ENCODE peak calls at places on chromosome 4, in eight cellular contexts. One of them, this sample, is unnamed.

GRCh38 chr4:142883433-142883832 is 37.3 kb upstream of the INPP4B start:
- DNase-seq in left ventricle myocardium superior: no peak
- DNase-seq in glomerular endothelial cell: no peak
- DNase-seq in stimulated activated CD8-positive, alpha-beta memory T cell treated with anti-CD3 and anti-CD28 coated beads, Interleukin-7, amount 100 ng/mL, for 48 hours: no peak
- DNase-seq in smooth muscle cell of the brain vasculature: no peak
- DNase-seq in stimulated activated effector memory CD8-positive, alpha-beta T cell treated with anti-CD3 and anti-CD28 coated beads, Interleukin-12 subunit alpha, Interleukin-12 subunit beta, amount 100 ng/mL, for 72 hours: no peak
- DNase-seq in activated naive CD4-positive, alpha-beta T cell: no peak
- DNase-seq in activated CD4-positive, alpha-beta T cell treated with anti-CD3 and anti-CD28 coated beads for 24 hours: no peak
- DNase-seq in this sample: no peak

GRCh38 chr4:153488006-153488718 is 22.0 kb downstream of the TMEM131L start:
- DNase-seq in left ventricle myocardium superior: peak
- DNase-seq in glomerular endothelial cell: no peak
- DNase-seq in stimulated activated CD8-positive, alpha-beta memory T cell treated with anti-CD3 and anti-CD28 coated beads, Interleukin-7, amount 100 ng/mL, for 48 hours: peak
- DNase-seq in smooth muscle cell of the brain vasculature: no peak
- DNase-seq in stimulated activated effector memory CD8-positive, alpha-beta T cell treated with anti-CD3 and anti-CD28 coated beads, Interleukin-12 subunit alpha, Interleukin-12 subunit beta, amount 100 ng/mL, for 72 hours: peak
- DNase-seq in activated naive CD4-positive, alpha-beta T cell: peak
- DNase-seq in activated CD4-positive, alpha-beta T cell treated with anti-CD3 and anti-CD28 coated beads for 24 hours: peak
- DNase-seq in this sample: no peak

GRCh38 chr4:168274871-168275270 is 43.7 kb downstream of the DDX60 start:
- DNase-seq in left ventricle myocardium superior: no peak
- DNase-seq in glomerular endothelial cell: no peak
- DNase-seq in stimulated activated CD8-positive, alpha-beta memory T cell treated with anti-CD3 and anti-CD28 coated beads, Interleukin-7, amount 100 ng/mL, for 48 hours: no peak
- DNase-seq in smooth muscle cell of the brain vasculature: no peak
- DNase-seq in stimulated activated effector memory CD8-positive, alpha-beta T cell treated with anti-CD3 and anti-CD28 coated beads, Interleukin-12 subunit alpha, Interleukin-12 subunit beta, amount 100 ng/mL, for 72 hours: no peak
- DNase-seq in activated naive CD4-positive, alpha-beta T cell: no peak
- DNase-seq in activated CD4-positive, alpha-beta T cell treated with anti-CD3 and anti-CD28 coated beads for 24 hours: no peak
- DNase-seq in this sample: no peak

GRCh38 chr4:56102581-56102980 is 153.8 kb downstream of the CEP135 start:
- DNase-seq in left ventricle myocardium superior: no peak
- DNase-seq in glomerular endothelial cell: no peak
- DNase-seq in stimulated activated CD8-positive, alpha-beta memory T cell treated with anti-CD3 and anti-CD28 coated beads, Interleukin-7, amount 100 ng/mL, for 48 hours: no peak
- DNase-seq in smooth muscle cell of the brain vasculature: no peak
- DNase-seq in stimulated activated effector memory CD8-positive, alpha-beta T cell treated with anti-CD3 and anti-CD28 coated beads, Interleukin-12 subunit alpha, Interleukin-12 subunit beta, amount 100 ng/mL, for 72 hours: no peak
- DNase-seq in activated naive CD4-positive, alpha-beta T cell: no peak
- DNase-seq in activated CD4-positive, alpha-beta T cell treated with anti-CD3 and anti-CD28 coated beads for 24 hours: no peak
- DNase-seq in this sample: no peak

GRCh38 chr4:77877771-77878170 is 15.1 kb downstream of the MRPL1 start:
- DNase-seq in left ventricle myocardium superior: no peak
- DNase-seq in glomerular endothelial cell: no peak
- DNase-seq in stimulated activated CD8-positive, alpha-beta memory T cell treated with anti-CD3 and anti-CD28 coated beads, Interleukin-7, amount 100 ng/mL, for 48 hours: no peak
- DNase-seq in smooth muscle cell of the brain vasculature: no peak
- DNase-seq in stimulated activated effector memory CD8-positive, alpha-beta T cell treated with anti-CD3 and anti-CD28 coated beads, Interleukin-12 subunit alpha, Interleukin-12 subunit beta, amount 100 ng/mL, for 72 hours: no peak
- DNase-seq in activated naive CD4-positive, alpha-beta T cell: no peak
- DNase-seq in activated CD4-positive, alpha-beta T cell treated with anti-CD3 and anti-CD28 coated beads for 24 hours: no peak
- DNase-seq in this sample: no peak

GRCh38 chr4:166895771-166896170 is 338.5 kb downstream of the SPOCK3 start:
- DNase-seq in left ventricle myocardium superior: no peak
- DNase-seq in glomerular endothelial cell: no peak
- DNase-seq in stimulated activated CD8-positive, alpha-beta memory T cell treated with anti-CD3 and anti-CD28 coated beads, Interleukin-7, amount 100 ng/mL, for 48 hours: no peak
- DNase-seq in smooth muscle cell of the brain vasculature: no peak
- DNase-seq in stimulated activated effector memory CD8-positive, alpha-beta T cell treated with anti-CD3 and anti-CD28 coated beads, Interleukin-12 subunit alpha, Interleukin-12 subunit beta, amount 100 ng/mL, for 72 hours: no peak
- DNase-seq in activated naive CD4-positive, alpha-beta T cell: no peak
- DNase-seq in activated CD4-positive, alpha-beta T cell treated with anti-CD3 and anti-CD28 coated beads for 24 hours: no peak
- DNase-seq in this sample: no peak

GRCh38 chr4:13484749-13485345 is 707 bp upstream of the RAB28 start:
- DNase-seq in left ventricle myocardium superior: no peak
- DNase-seq in glomerular endothelial cell: peak
- DNase-seq in stimulated activated CD8-positive, alpha-beta memory T cell treated with anti-CD3 and anti-CD28 coated beads, Interleukin-7, amount 100 ng/mL, for 48 hours: no peak
- DNase-seq in smooth muscle cell of the brain vasculature: no peak
- DNase-seq in stimulated activated effector memory CD8-positive, alpha-beta T cell treated with anti-CD3 and anti-CD28 coated beads, Interleukin-12 subunit alpha, Interleukin-12 subunit beta, amount 100 ng/mL, for 72 hours: no peak
- DNase-seq in activated naive CD4-positive, alpha-beta T cell: no peak
- DNase-seq in activated CD4-positive, alpha-beta T cell treated with anti-CD3 and anti-CD28 coated beads for 24 hours: peak
- DNase-seq in this sample: peak

GRCh38 chr4:169098969-169099685 is 89.1 kb upstream of the CBR4 start:
- DNase-seq in left ventricle myocardium superior: no peak
- DNase-seq in glomerular endothelial cell: no peak
- DNase-seq in stimulated activated CD8-positive, alpha-beta memory T cell treated with anti-CD3 and anti-CD28 coated beads, Interleukin-7, amount 100 ng/mL, for 48 hours: no peak
- DNase-seq in smooth muscle cell of the brain vasculature: no peak
- DNase-seq in stimulated activated effector memory CD8-positive, alpha-beta T cell treated with anti-CD3 and anti-CD28 coated beads, Interleukin-12 subunit alpha, Interleukin-12 subunit beta, amount 100 ng/mL, for 72 hours: no peak
- DNase-seq in activated naive CD4-positive, alpha-beta T cell: no peak
- DNase-seq in activated CD4-positive, alpha-beta T cell treated with anti-CD3 and anti-CD28 coated beads for 24 hours: no peak
- DNase-seq in this sample: no peak

GRCh38 chr4:150209140-150209829 is 131.0 kb downstream of the DCLK2 start:
- DNase-seq in left ventricle myocardium superior: peak
- DNase-seq in glomerular endothelial cell: peak
- DNase-seq in stimulated activated CD8-positive, alpha-beta memory T cell treated with anti-CD3 and anti-CD28 coated beads, Interleukin-7, amount 100 ng/mL, for 48 hours: peak
- DNase-seq in smooth muscle cell of the brain vasculature: no peak
- DNase-seq in stimulated activated effector memory CD8-positive, alpha-beta T cell treated with anti-CD3 and anti-CD28 coated beads, Interleukin-12 subunit alpha, Interleukin-12 subunit beta, amount 100 ng/mL, for 72 hours: peak
- DNase-seq in activated naive CD4-positive, alpha-beta T cell: no peak
- DNase-seq in activated CD4-positive, alpha-beta T cell treated with anti-CD3 and anti-CD28 coated beads for 24 hours: no peak
- DNase-seq in this sample: peak

GRCh38 chr4:147578057-147578476 is 39.1 kb upstream of the TMEM184C start:
- DNase-seq in left ventricle myocardium superior: no peak
- DNase-seq in glomerular endothelial cell: peak
- DNase-seq in stimulated activated CD8-positive, alpha-beta memory T cell treated with anti-CD3 and anti-CD28 coated beads, Interleukin-7, amount 100 ng/mL, for 48 hours: no peak
- DNase-seq in smooth muscle cell of the brain vasculature: peak
- DNase-seq in stimulated activated effector memory CD8-positive, alpha-beta T cell treated with anti-CD3 and anti-CD28 coated beads, Interleukin-12 subunit alpha, Interleukin-12 subunit beta, amount 100 ng/mL, for 72 hours: no peak
- DNase-seq in activated naive CD4-positive, alpha-beta T cell: no peak
- DNase-seq in activated CD4-positive, alpha-beta T cell treated with anti-CD3 and anti-CD28 coated beads for 24 hours: no peak
- DNase-seq in this sample: no peak

GRCh38 chr4:65670331-65671031 is at the start of gene EPHA5:
- DNase-seq in left ventricle myocardium superior: peak
- DNase-seq in glomerular endothelial cell: no peak
- DNase-seq in stimulated activated CD8-positive, alpha-beta memory T cell treated with anti-CD3 and anti-CD28 coated beads, Interleukin-7, amount 100 ng/mL, for 48 hours: no peak
- DNase-seq in smooth muscle cell of the brain vasculature: no peak
- DNase-seq in stimulated activated effector memory CD8-positive, alpha-beta T cell treated with anti-CD3 and anti-CD28 coated beads, Interleukin-12 subunit alpha, Interleukin-12 subunit beta, amount 100 ng/mL, for 72 hours: no peak
- DNase-seq in activated naive CD4-positive, alpha-beta T cell: no peak
- DNase-seq in activated CD4-positive, alpha-beta T cell treated with anti-CD3 and anti-CD28 coated beads for 24 hours: no peak
- DNase-seq in this sample: no peak

GRCh38 chr4:1614854-1615595 is 69.1 kb downstream of the FAM53A start:
- DNase-seq in left ventricle myocardium superior: no peak
- DNase-seq in glomerular endothelial cell: no peak
- DNase-seq in stimulated activated CD8-positive, alpha-beta memory T cell treated with anti-CD3 and anti-CD28 coated beads, Interleukin-7, amount 100 ng/mL, for 48 hours: no peak
- DNase-seq in smooth muscle cell of the brain vasculature: no peak
- DNase-seq in stimulated activated effector memory CD8-positive, alpha-beta T cell treated with anti-CD3 and anti-CD28 coated beads, Interleukin-12 subunit alpha, Interleukin-12 subunit beta, amount 100 ng/mL, for 72 hours: no peak
- DNase-seq in activated naive CD4-positive, alpha-beta T cell: no peak
- DNase-seq in activated CD4-positive, alpha-beta T cell treated with anti-CD3 and anti-CD28 coated beads for 24 hours: no peak
- DNase-seq in this sample: no peak

GRCh38 chr4:121943941-121944340 is 7.9 kb downstream of the TRPC3 start:
- DNase-seq in left ventricle myocardium superior: no peak
- DNase-seq in glomerular endothelial cell: no peak
- DNase-seq in stimulated activated CD8-positive, alpha-beta memory T cell treated with anti-CD3 and anti-CD28 coated beads, Interleukin-7, amount 100 ng/mL, for 48 hours: no peak
- DNase-seq in smooth muscle cell of the brain vasculature: no peak
- DNase-seq in stimulated activated effector memory CD8-positive, alpha-beta T cell treated with anti-CD3 and anti-CD28 coated beads, Interleukin-12 subunit alpha, Interleukin-12 subunit beta, amount 100 ng/mL, for 72 hours: no peak
- DNase-seq in activated naive CD4-positive, alpha-beta T cell: no peak
- DNase-seq in activated CD4-positive, alpha-beta T cell treated with anti-CD3 and anti-CD28 coated beads for 24 hours: no peak
- DNase-seq in this sample: peak

GRCh38 chr4:76987153-76987562 is 37.6 kb downstream of the SEPTIN11 start:
- DNase-seq in left ventricle myocardium superior: peak
- DNase-seq in glomerular endothelial cell: no peak
- DNase-seq in stimulated activated CD8-positive, alpha-beta memory T cell treated with anti-CD3 and anti-CD28 coated beads, Interleukin-7, amount 100 ng/mL, for 48 hours: no peak
- DNase-seq in smooth muscle cell of the brain vasculature: no peak
- DNase-seq in stimulated activated effector memory CD8-positive, alpha-beta T cell treated with anti-CD3 and anti-CD28 coated beads, Interleukin-12 subunit alpha, Interleukin-12 subunit beta, amount 100 ng/mL, for 72 hours: no peak
- DNase-seq in activated naive CD4-positive, alpha-beta T cell: no peak
- DNase-seq in activated CD4-positive, alpha-beta T cell treated with anti-CD3 and anti-CD28 coated beads for 24 hours: no peak
- DNase-seq in this sample: no peak